ENCODE peak calls at places on chromosomes 13 and 19, in four cellular contexts. K, Y, W and T are unnamed samples.

GRCh38 chr13:30932481-30933333 is at the start of gene TEX26:
- DNase-seq in Y (peak), K (no peak), W (no peak), T (no peak)

GRCh38 chr19:47445527-47445926 is 26.2 kb downstream of the SLC8A2 start:
- DNase-seq in K (no peak), Y (no peak), W (no peak), T (no peak)

GRCh38 chr13:39134574-39134973 is 96.3 kb downstream of the NHLRC3 start:
- DNase-seq in Y (no peak), K (no peak), W (no peak), T (no peak)

GRCh38 chr19:8001995-8002849 is 3.2 kb downstream of the ELAVL1 start:
- DNase-seq in W (peak), K (peak), Y (peak), T (peak)

GRCh38 chr19:51546107-51546649 is 14.7 kb upstream of the SIGLEC6 start:
- DNase-seq in Y (no peak), W (no peak), K (no peak), T (no peak)

GRCh38 chr13:76972430-76972829 is 19.5 kb upstream of the CLN5 start:
- DNase-seq in K (no peak), W (no peak), Y (no peak), T (no peak)

GRCh38 chr13:47178090-47178950 is 281.5 kb upstream of the HTR2A start:
- DNase-seq in Y (no peak), W (no peak), K (no peak), T (no peak)

GRCh38 chr19:34141036-34141435 is 31.3 kb upstream of the LSM14A start:
- DNase-seq in Y (no peak), W (no peak), K (no peak), T (no peak)

GRCh38 chr19:8147579-8147978 is 1.8 kb downstream of the FBN3 start:
- DNase-seq in K (no peak), W (no peak), Y (no peak), T (no peak)

GRCh38 chr19:39996811-39997594 is at the start of gene ZNF546:
- DNase-seq in K (peak), W (peak), Y (peak), T (peak)

GRCh38 chr13:44347301-44347700 is 26.3 kb upstream of the SERP2 start:
- DNase-seq in Y (no peak), W (no peak), K (no peak), T (no peak)

GRCh38 chr13:51590966-51591627 is 6.8 kb downstream of the WDFY2 start:
- DNase-seq in Y (no peak), W (peak), K (no peak), T (no peak)

GRCh38 chr13:64684685-64685431 is 2545.3 kb downstream of the PCDH9 start:
- DNase-seq in K (no peak), Y (no peak), W (no peak), T (no peak)

GRCh38 chr19:41366089-41366488 is 2.1 kb upstream of the B9D2 start:
- DNase-seq in Y (no peak), K (no peak), W (no peak), T (no peak)

GRCh38 chr19:17510220-17510993 is 1.0 kb upstream of the PGLS start:
- DNase-seq in Y (no peak), W (no peak), K (no peak), T (no peak)

GRCh38 chr13:30551194-30551593 is 66.5 kb upstream of the USPL1 start:
- DNase-seq in Y (no peak), W (no peak), K (no peak), T (no peak)

GRCh38 chr13:59435024-59435423 is 728.7 kb downstream of the DIAPH3 start:
- DNase-seq in K (no peak), Y (no peak), W (no peak), T (no peak)

GRCh38 chr19:7922841-7923205 is 2.7 kb downstream of the SNAPC2 start:
- DNase-seq in Y (no peak), W (no peak), K (no peak), T (no peak)

GRCh38 chr13:39048806-39049205 is 10.6 kb downstream of the NHLRC3 start:
- DNase-seq in Y (no peak), W (no peak), K (no peak), T (no peak)

GRCh38 chr13:37211542-37211941 is 106.1 kb upstream of the CSNK1A1L start:
- DNase-seq in K (no peak), Y (no peak), W (no peak), T (no peak)

GRCh38 chr13:32033744-32034143 is 2.2 kb downstream of the FRY start:
- DNase-seq in Y (no peak), W (no peak), K (no peak), T (no peak)

GRCh38 chr19:3606690-3607289 is at the start of gene TBXA2R:
- DNase-seq in W (peak), Y (no peak), K (peak), T (peak)

GRCh38 chr13:64758520-64758919 is 2471.6 kb downstream of the PCDH9 start:
- DNase-seq in K (no peak), Y (no peak), W (no peak), T (no peak)

GRCh38 chr13:110231348-110232047 is 75.5 kb downstream of the COL4A1 start:
- DNase-seq in W (peak), Y (peak), K (no peak), T (no peak)

GRCh38 chr19:13132471-13133166 is 14.6 kb downstream of the NACC1 start:
- DNase-seq in K (no peak), Y (no peak), W (no peak), T (no peak)

GRCh38 chr13:23928985-23929384 is 31.7 kb upstream of the C1QTNF9B start:
- DNase-seq in Y (no peak), W (no peak), K (no peak), T (no peak)

GRCh38 chr19:33311326-33311682 is 9.0 kb upstream of the CEBPA start:
- DNase-seq in W (no peak), K (peak), Y (peak), T (no peak)

GRCh38 chr13:77136902-77137420 is 110.0 kb upstream of the FBXL3 start:
- DNase-seq in K (no peak), W (no peak), Y (no peak), T (no peak)

GRCh38 chr13:27170521-27171243 is 929 bp downstream of the USP12 start:
- DNase-seq in K (peak), Y (peak), W (peak), T (no peak)

GRCh38 chr13:44142540-44142867 is 231.1 kb upstream of the SERP2 start:
- DNase-seq in K (no peak), Y (no peak), W (no peak), T (no peak)

GRCh38 chr13:97249093-97249787 is 27.1 kb downstream of the MBNL2 start:
- DNase-seq in Y (no peak), K (no peak), W (no peak), T (no peak)

GRCh38 chr19:7605490-7606222 is 10.0 kb downstream of the CAMSAP3 start:
- DNase-seq in K (no peak), W (no peak), Y (no peak), T (no peak)

GRCh38 chr13:100530645-100531044 is 57.9 kb downstream of the GGACT start:
- DNase-seq in K (no peak), Y (no peak), W (no peak), T (no peak)

GRCh38 chr19:49913720-49914119 is 15.3 kb upstream of the ATF5 start:
- DNase-seq in W (no peak), K (no peak), Y (no peak), T (no peak)

GRCh38 chr19:49920624-49921363 is 8.2 kb upstream of the ATF5 start:
- DNase-seq in K (no peak), W (no peak), Y (peak), T (no peak)

GRCh38 chr19:49915271-49915670 is 13.7 kb upstream of the ATF5 start:
- DNase-seq in W (no peak), K (no peak), Y (no peak), T (no peak)

GRCh38 chr19:49918089-49918488 is 10.9 kb upstream of the ATF5 start:
- DNase-seq in K (no peak), W (no peak), Y (no peak), T (no peak)

GRCh38 chr19:49916839-49917733 is 11.9 kb upstream of the ATF5 start:
- DNase-seq in K (no peak), Y (no peak), W (no peak), T (no peak)
- TF ChIP-seq CTCF in K (no peak), Y (no peak), W (peak), T (peak)

GRCh38 chr13:42985312-42986175 is 6.5 kb downstream of the EPSTI1 start:
- DNase-seq in Y (no peak), K (no peak), W (no peak), T (no peak)
- TF ChIP-seq CTCF in Y (no peak), K (no peak), W (no peak), T (no peak)

GRCh38 chr13:103238441-103238840 is 172.2 kb upstream of the SLC10A2 start:
- DNase-seq in Y (no peak), W (no peak), K (no peak), T (no peak)

GRCh38 chr13:103236213-103236612 is 170.0 kb upstream of the SLC10A2 start:
- DNase-seq in Y (no peak), W (no peak), K (no peak), T (no peak)
- TF ChIP-seq CTCF in Y (no peak), W (no peak), K (no peak), T (no peak)

GRCh38 chr13:21670006-21670882 is 629 bp upstream of the FGF9 start:
- DNase-seq in W (peak), Y (peak), K (peak), T (no peak)
- TF ChIP-seq CTCF in W (no peak), Y (no peak), K (no peak), T (peak)

DNA sequence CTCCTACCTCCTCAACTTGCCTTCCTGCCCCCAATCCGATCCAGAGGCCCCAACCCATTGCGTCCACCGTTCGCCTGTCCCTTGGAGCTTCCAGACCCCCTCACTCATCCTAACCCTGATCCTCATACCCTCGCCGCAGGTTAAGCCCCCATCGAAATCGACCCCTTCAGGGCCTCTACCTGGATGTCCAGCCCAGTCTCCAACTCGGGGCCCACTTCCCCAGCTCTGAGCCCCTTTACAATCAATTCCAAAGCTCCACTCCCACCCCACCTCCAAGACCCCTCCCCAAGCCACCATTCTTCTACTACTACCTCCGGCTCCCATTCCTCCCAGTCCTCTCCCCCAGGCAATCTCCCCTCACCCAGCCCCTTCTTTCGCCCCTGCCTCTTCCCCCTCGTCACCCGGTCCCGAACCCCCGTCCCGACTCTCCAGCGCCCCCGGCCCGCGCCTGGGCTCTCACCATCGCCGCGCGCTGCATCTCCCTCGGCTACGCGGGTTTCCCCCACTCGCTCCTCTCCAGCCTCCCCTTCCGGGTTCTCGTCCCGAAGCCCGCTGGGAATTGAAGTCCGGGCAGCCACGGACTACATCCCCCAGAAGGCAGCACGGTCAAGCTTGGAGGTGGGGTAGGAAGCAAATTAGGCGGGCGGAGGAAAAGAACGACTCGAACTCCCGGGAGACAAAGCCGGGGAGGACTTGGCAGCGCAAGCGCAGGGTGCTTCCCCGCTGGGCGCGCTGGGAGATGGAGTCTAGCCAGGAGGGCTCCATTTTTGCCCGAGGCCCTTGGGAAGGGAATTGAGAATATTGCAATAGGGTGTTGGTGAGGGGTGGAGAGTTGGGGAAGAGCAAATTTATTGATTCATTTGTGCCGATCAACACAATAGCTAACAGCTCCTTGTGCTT is at the start of gene FBXO46:
- DNase-seq in K (peak), W (peak), Y (peak), T (peak)
- TF ChIP-seq CTCF in K (no peak), W (no peak), Y (no peak), T (peak)

GRCh38 chr19:2423913-2424685 is 3.3 kb downstream of the TIMM13 start:
- DNase-seq in Y (peak), K (no peak), W (no peak), T (no peak)

GRCh38 chr19:2426661-2427322 is 594 bp downstream of the TIMM13 start:
- DNase-seq in K (peak), Y (peak), W (peak), T (peak)

GRCh38 chr19:2425622-2426581 is 1.5 kb downstream of the TIMM13 start:
- DNase-seq in W (no peak), Y (peak), K (no peak), T (no peak)

GRCh38 chr19:2422951-2423880 is 4.2 kb downstream of the TIMM13 start:
- DNase-seq in W (no peak), K (no peak), Y (no peak), T (no peak)

GRCh38 chr19:2424686-2425621 is 2.4 kb downstream of the TIMM13 start:
- DNase-seq in Y (peak), W (peak), K (no peak), T (peak)
- TF ChIP-seq CTCF in Y (peak), W (peak), K (no peak), T (peak)

GRCh38 chr13:88068975-88069374 is 397.8 kb downstream of the SLITRK5 start:
- DNase-seq in Y (no peak), K (no peak), W (no peak), T (no peak)
- TF ChIP-seq CTCF in Y (no peak), K (no peak), W (no peak), T (peak)

GRCh38 chr13:34779171-34779570 is 162.9 kb upstream of the NBEA start:
- DNase-seq in Y (no peak), W (no peak), K (no peak), T (no peak)
- TF ChIP-seq CTCF in Y (no peak), W (no peak), K (no peak), T (peak)

GRCh38 chr19:10979950-10980349 is 19.1 kb downstream of the SMARCA4 start:
- DNase-seq in W (no peak), Y (peak), K (no peak), T (no peak)
- TF ChIP-seq CTCF in W (no peak), Y (no peak), K (no peak), T (no peak)

GRCh38 chr19:38711726-38712153 is 32.5 kb downstream of the CAPN12 start:
- DNase-seq in Y (peak), W (peak), K (peak), T (no peak)
- TF ChIP-seq CTCF in Y (no peak), W (peak), K (no peak), T (no peak)